ENCODE peak calls at places on chromosomes 16 and 17, in four cellular contexts. G is HepG2, T is HCT116, M is K562. B is an unnamed sample.

GRCh38 chr17:38424297-38424972 is 3.8 kb upstream of the ARHGAP23 start:
- DNase-seq in T (no peak), M (no peak), G (no peak), B (no peak)

GRCh38 chr16:47377156-47377555 is 83.7 kb downstream of the ITFG1 start:
- DNase-seq in G (no peak), T (no peak), M (no peak), B (no peak)

GRCh38 chr16:20363191-20363590 is 10.7 kb upstream of the UMOD start:
- DNase-seq in G (no peak), M (no peak), T (no peak), B (no peak)

GRCh38 chr17:82320956-82321927 is 3.8 kb upstream of the CD7 start:
- DNase-seq in M (peak; percentile 66), G (no peak), T (no peak), B (no peak)

GRCh38 chr16:47079883-47080282 is 63.9 kb downstream of the NETO2 start:
- DNase-seq in M (no peak), G (no peak), T (no peak), B (no peak)

GRCh38 chr16:66695935-66696668 is 441 bp downstream of the CMTM4 start:
- DNase-seq in G (no peak), M (peak; percentile 53), T (no peak), B (no peak)

GRCh38 chr16:27189335-27189972 is 13.9 kb upstream of the KDM8 start:
- DNase-seq in T (no peak), G (no peak), M (no peak), B (no peak)

GRCh38 chr17:46182961-46183360 is 10.3 kb downstream of the KANSL1 start:
- DNase-seq in G (no peak), T (no peak), M (peak; percentile 62), B (no peak)

GRCh38 chr17:21066394-21066793 is 23.6 kb upstream of the USP22 start:
- DNase-seq in T (no peak), G (no peak), M (peak; percentile 20), B (no peak)

GRCh38 chr17:76309461-76309860 is 1.4 kb upstream of the QRICH2 start:
- DNase-seq in G (no peak), T (no peak), M (no peak), B (no peak)

GRCh38 chr16:77961811-77962210 is 60.5 kb upstream of the CLEC3A start:
- DNase-seq in G (no peak), M (no peak), T (no peak), B (no peak)

GRCh38 chr16:15576960-15577958 is 65.7 kb downstream of the MARF1 start:
- DNase-seq in G (peak; percentile 31), T (no peak), M (peak; percentile 99), B (no peak)

GRCh38 chr16:88343276-88343791 is 39.4 kb upstream of the ZNF469 start:
- DNase-seq in M (no peak), T (no peak), G (no peak), B (no peak)

GRCh38 chr17:32461853-32462617 is 17.7 kb downstream of the PSMD11 start:
- DNase-seq in M (peak; percentile 72), G (peak; percentile 58), T (peak; percentile 51), B (no peak)

GRCh38 chr17:19409509-19409908 is 1.5 kb upstream of the RNF112 start:
- DNase-seq in M (no peak), T (peak; percentile 64), G (no peak), B (no peak)

GRCh38 chr16:11792404-11793260 is 4.4 kb downstream of the ZC3H7A start:
- DNase-seq in T (no peak), G (peak; percentile 70), M (no peak), B (no peak)

GRCh38 chr17:74957935-74958549 is 14.5 kb downstream of the HID1 start:
- DNase-seq in M (peak; percentile 80), G (peak; percentile 41), T (no peak), B (no peak)

GRCh38 chr16:57377080-57377841 is 5.0 kb downstream of the CX3CL1 start:
- DNase-seq in T (no peak), G (peak; percentile 64), M (no peak), B (no peak)

GRCh38 chr16:61074324-61074723 is 961.9 kb downstream of the CDH8 start:
- DNase-seq in T (no peak), M (no peak), G (no peak), B (no peak)

GRCh38 chr16:635573-636205 is 416 bp downstream of the METTL26 start:
- DNase-seq in G (no peak), M (peak; percentile 41), T (no peak), B (no peak)

GRCh38 chr16:2762711-2763110 is 10.3 kb downstream of the SRRM2 start:
- DNase-seq in T (no peak), M (no peak), G (no peak), B (no peak)

GRCh38 chr16:10277597-10277996 is 95.4 kb upstream of the GRIN2A start:
- DNase-seq in G (no peak), M (no peak), T (no peak), B (no peak)

GRCh38 chr17:51121620-51122472 is 1.2 kb upstream of the SPAG9 start:
- DNase-seq in T (peak; percentile 100), M (peak; percentile 99), G (peak; percentile 88), B (peak; percentile 99)

GRCh38 chr16:12618515-12618914 is 185.2 kb downstream of the CPPED1 start:
- DNase-seq in G (no peak), M (no peak), T (no peak), B (no peak)

GRCh38 chr17:82121246-82121645 is 23.2 kb upstream of the FASN start:
- DNase-seq in T (no peak), M (no peak), G (no peak), B (no peak)

GRCh38 chr16:72427001-72427785 is 255.2 kb upstream of the PMFBP1 start:
- DNase-seq in M (no peak), T (no peak), G (no peak), B (no peak)

GRCh38 chr16:8577678-8578304 is 12.5 kb downstream of the TMEM114 start:
- DNase-seq in M (no peak), T (no peak), G (peak; percentile 33), B (no peak)

GRCh38 chr16:46996391-46996790 is 22.9 kb upstream of the DNAJA2 start:
- DNase-seq in G (no peak), M (peak; percentile 11), T (no peak), B (no peak)

GRCh38 chr17:2170023-2170422 is 115.1 kb downstream of the HIC1 start:
- DNase-seq in G (peak; percentile 35), M (peak; percentile 32), T (no peak), B (no peak)

GRCh38 chr17:10144976-10145375 is 53.4 kb downstream of the GAS7 start:
- DNase-seq in G (no peak), M (no peak), T (no peak), B (no peak)

GRCh38 chr16:27198451-27199234 is 4.7 kb upstream of the KDM8 start:
- DNase-seq in T (no peak), G (no peak), M (peak; percentile 92), B (no peak)

GRCh38 chr16:75460441-75460840 is 4.0 kb downstream of the TMEM170A start:
- DNase-seq in T (no peak), M (no peak), G (no peak), B (no peak)

GRCh38 chr16:81846105-81846504 is 67.0 kb downstream of the PLCG2 start:
- DNase-seq in T (no peak), M (no peak), G (no peak), B (no peak)

GRCh38 chr16:67767953-67768352 is 38.4 kb downstream of the RANBP10 start:
- DNase-seq in M (no peak), T (no peak), G (no peak), B (no peak)

GRCh38 chr17:77254961-77255741 is 114.4 kb downstream of the SEC14L1 start:
- DNase-seq in M (no peak), T (peak; percentile 89), G (peak; percentile 73), B (peak; percentile 75)

GRCh38 chr17:42422958-42423712 is at the start of gene CAVIN1:
- DNase-seq in M (peak; percentile 93), T (peak; percentile 85), G (peak; percentile 90), B (no peak)
- TF ChIP-seq TCF7L2 in M (no peak), T (no peak), G (no peak), B (no peak)

DNA sequence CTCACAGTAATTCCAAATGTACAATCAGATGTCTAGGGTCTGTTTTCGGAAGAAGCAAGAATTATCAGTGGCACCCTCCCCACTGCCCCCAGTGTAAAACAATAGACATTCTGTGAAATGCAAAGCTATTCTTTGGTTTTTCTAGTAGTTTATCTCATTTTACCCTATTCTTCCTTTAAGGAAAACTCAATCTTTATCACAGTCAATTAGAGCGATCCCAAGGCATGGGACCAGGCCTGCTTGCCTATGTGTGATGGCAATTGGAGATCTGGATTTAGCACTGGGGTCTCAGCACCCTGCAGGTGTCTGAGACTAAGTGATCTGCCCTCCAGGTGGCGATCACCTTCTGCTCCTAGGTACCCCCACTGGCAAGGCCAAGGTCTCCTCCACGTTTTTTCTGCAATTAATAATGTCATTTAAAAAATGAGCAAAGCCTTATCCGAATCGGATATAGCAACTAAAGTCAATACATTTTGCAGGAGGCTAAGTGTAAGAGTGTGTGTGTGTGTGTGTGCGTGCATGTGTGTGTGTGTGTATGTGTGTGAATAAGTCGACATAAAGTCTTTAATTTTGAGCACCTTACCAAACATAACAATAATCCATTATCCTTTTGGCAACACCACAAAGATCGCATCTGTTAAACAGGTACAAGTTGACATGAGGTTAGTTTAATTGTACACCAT is 59.7 kb downstream of the HLF start:
- DNase-seq in G (no peak), T (no peak), M (peak; percentile 41), B (no peak)
- TF ChIP-seq CTCF in G (peak; percentile 67), T (no peak), M (peak; percentile 37), B (no peak)

GRCh38 chr17:57308543-57309186 is 52.3 kb downstream of the MSI2 start:
- DNase-seq in M (no peak), G (no peak), T (no peak), B (no peak)

GRCh38 chr17:57309479-57309878 is 53.2 kb downstream of the MSI2 start:
- DNase-seq in T (no peak), M (no peak), G (no peak), B (no peak)

GRCh38 chr17:57302690-57303089 is 46.4 kb downstream of the MSI2 start:
- DNase-seq in T (no peak), M (no peak), G (no peak), B (no peak)

GRCh38 chr17:57305329-57305728 is 49.0 kb downstream of the MSI2 start:
- DNase-seq in M (no peak), G (no peak), T (no peak), B (no peak)

DNA sequence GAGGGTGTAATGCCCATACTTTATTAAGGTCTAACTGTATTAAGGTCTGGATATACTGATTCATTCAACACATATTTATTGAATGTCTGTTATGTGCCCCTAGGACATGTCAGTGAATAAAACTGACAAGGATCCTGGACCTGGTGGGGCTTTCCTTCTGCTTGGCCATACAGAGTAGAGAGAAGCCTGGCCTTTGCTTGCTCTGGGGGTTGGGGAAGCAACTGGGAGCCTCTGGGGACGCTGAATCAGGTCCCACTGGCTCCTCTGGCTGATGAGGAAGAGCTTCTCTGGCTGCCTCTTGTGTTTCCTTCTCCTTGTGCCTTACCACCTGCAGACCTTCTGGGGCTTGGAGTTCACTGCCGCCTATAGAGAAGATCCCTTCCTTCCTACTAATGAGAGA is 49.6 kb downstream of the MSI2 start:
- DNase-seq in M (no peak), T (no peak), G (no peak), B (no peak)
- TF ChIP-seq SIN3A in M (no peak), T (no peak), G (no peak), B (no peak)

GRCh38 chr16:79183571-79183970 is 417.0 kb downstream of the MAF start:
- DNase-seq in T (no peak), M (no peak), G (no peak), B (no peak)

GRCh38 chr16:79185681-79186080 is 414.9 kb downstream of the MAF start:
- DNase-seq in T (no peak), M (no peak), G (no peak), B (no peak)

GRCh38 chr16:79181419-79181818 is 419.1 kb downstream of the MAF start:
- DNase-seq in T (no peak), G (no peak), M (no peak), B (no peak)

GRCh38 chr16:79184464-79184863 is 416.1 kb downstream of the MAF start:
- DNase-seq in G (no peak), M (no peak), T (no peak), B (no peak)

GRCh38 chr16:79182618-79183017 is 417.9 kb downstream of the MAF start:
- DNase-seq in T (no peak), G (no peak), M (no peak), B (no peak)
- TF ChIP-seq TCF7L2 in T (no peak), G (no peak), M (no peak), B (no peak)